ENCODE peak calls at places on chromosomes 12 and 14, in six cellular contexts. P is AG09309, S is PC-9, Y is psoas muscle, E is aorta, N is A549. R is an unnamed sample.

GRCh38 chr12:4243098-4243795 is 30.3 kb upstream of the CCND2 start:
- DNase-seq in S (no peak), Y (no peak), N (no peak), P (no peak), E (no peak), R (no peak)

GRCh38 chr14:48398675-48399282 is 723.4 kb upstream of the MDGA2 start:
- DNase-seq in Y (no peak), E (no peak), N (peak; percentile 3), P (no peak), S (peak; percentile 4), R (no peak)

GRCh38 chr12:14654842-14655241 is 41.6 kb downstream of the GUCY2C start:
- DNase-seq in Y (no peak), S (no peak), E (no peak), N (no peak), P (no peak), R (no peak)

GRCh38 chr14:105087963-105088811 is 23.0 kb upstream of the GPR132 start:
- DNase-seq in S (peak; percentile 93), N (peak; percentile 60), Y (no peak), P (no peak), E (peak; percentile 72), R (peak; percentile 62)

GRCh38 chr12:104752883-104753282 is 205.2 kb downstream of the SLC41A2 start:
- DNase-seq in N (no peak), P (no peak), E (no peak), Y (no peak), S (no peak), R (no peak)

GRCh38 chr14:86673523-86673969 is 1143.6 kb downstream of the FLRT2 start:
- DNase-seq in N (no peak), P (no peak), Y (no peak), E (no peak), S (no peak), R (no peak)

GRCh38 chr12:79643821-79644220 is 46.9 kb downstream of the PAWR start:
- DNase-seq in S (no peak), P (no peak), Y (no peak), E (no peak), N (no peak), R (no peak)

GRCh38 chr14:63011609-63012008 is 33.6 kb downstream of the KCNH5 start:
- DNase-seq in S (no peak), E (no peak), Y (no peak), P (no peak), N (no peak), R (no peak)

GRCh38 chr14:80275208-80275850 is 64.0 kb upstream of the DIO2 start:
- DNase-seq in Y (no peak), N (no peak), S (no peak), P (peak; percentile 17), E (no peak), R (no peak)

GRCh38 chr14:28629328-28630004 is 137.1 kb upstream of the FOXG1 start:
- DNase-seq in N (no peak), P (no peak), Y (no peak), E (no peak), S (no peak), R (no peak)

GRCh38 chr12:34595749-34596733 is 573.7 kb downstream of the ALG10 start:
- DNase-seq in S (no peak), Y (peak; percentile 27), N (no peak), P (no peak), E (peak; percentile 30), R (peak; percentile 18)

GRCh38 chr14:37864861-37865718 is 269.7 kb downstream of the TTC6 start:
- DNase-seq in P (peak; percentile 75), E (no peak), S (no peak), Y (no peak), N (no peak), R (no peak)

GRCh38 chr14:51020024-51020710 is 74.7 kb downstream of the TRIM9 start:
- DNase-seq in S (no peak), N (no peak), P (no peak), Y (no peak), E (peak; percentile 29), R (no peak)

GRCh38 chr14:83297361-83297760 is 1763.7 kb upstream of the SEL1L start:
- DNase-seq in S (no peak), E (no peak), P (no peak), N (no peak), Y (no peak), R (no peak)

GRCh38 chr12:92784356-92784755 is 81.6 kb downstream of the PLEKHG7 start:
- DNase-seq in E (no peak), N (no peak), Y (no peak), P (peak; percentile 61), S (no peak), R (no peak)

GRCh38 chr12:22286569-22286968 is 47.9 kb downstream of the ST8SIA1 start:
- DNase-seq in S (no peak), P (peak; percentile 88), E (no peak), N (no peak), Y (no peak), R (no peak)

GRCh38 chr12:129337413-129337812 is 484.1 kb downstream of the GLT1D1 start:
- DNase-seq in Y (no peak), E (no peak), S (no peak), P (no peak), N (no peak), R (no peak)

GRCh38 chr14:38291681-38292459 is 36.0 kb upstream of the CLEC14A start:
- DNase-seq in N (no peak), P (no peak), E (no peak), S (no peak), Y (no peak), R (no peak)

GRCh38 chr12:49873361-49873934 is 30.3 kb downstream of the FAIM2 start:
- DNase-seq in S (no peak), E (peak; percentile 51), P (peak; percentile 8), Y (no peak), N (no peak), R (no peak)

GRCh38 chr12:51814311-51815088 is 34.0 kb downstream of the FIGNL2 start:
- DNase-seq in E (peak; percentile 87), Y (peak; percentile 89), P (peak; percentile 24), S (peak; percentile 13), N (peak; percentile 86), R (peak; percentile 89)
- H3K4me3 ChIP-seq in E (peak overlapping the region; percentile 36), Y (peak overlapping the region; percentile 68), P (peak overlapping the region; percentile 45), S (no peak overlapping the region), N (peak overlapping the region; percentile 46), R (peak overlapping the region; percentile 63)

DNA sequence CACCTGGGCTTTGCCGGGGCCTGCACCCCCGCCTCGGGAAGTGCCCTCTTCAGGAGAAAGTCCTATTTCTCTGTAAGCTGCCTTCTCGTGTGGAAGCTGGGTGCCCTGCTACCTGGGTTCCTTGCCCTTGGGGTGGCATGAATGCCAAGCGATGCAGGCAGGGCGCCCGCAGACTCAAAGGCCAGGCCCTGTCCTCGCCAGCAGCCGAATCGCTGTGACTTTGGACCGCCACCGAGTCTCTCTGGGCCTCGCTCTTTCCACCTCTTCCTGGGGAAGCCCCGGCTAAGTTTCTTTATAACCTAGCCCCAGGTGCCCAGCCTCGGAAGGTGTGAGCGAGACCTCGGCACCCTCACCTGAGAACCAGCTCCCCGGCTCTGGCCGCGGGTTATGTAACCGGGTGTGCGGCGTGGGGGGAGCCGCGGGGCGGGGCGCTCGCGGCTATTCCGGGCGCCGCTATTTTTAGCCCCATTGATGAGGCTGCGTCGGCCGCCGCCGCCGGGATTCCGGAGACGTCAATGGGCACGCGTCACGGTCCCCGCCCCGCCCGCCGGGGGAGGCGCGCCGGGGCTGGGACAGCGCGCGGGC is 14.6 kb upstream of the NR4A1 start:
- DNase-seq in P (no peak), E (peak; percentile 92), Y (peak; percentile 95), S (peak; percentile 85), N (peak; percentile 67), R (peak; percentile 92)
- H3K4me3 ChIP-seq in P (peak overlapping the region; percentile 92), E (peak overlapping the region; percentile 51), Y (peak overlapping the region; percentile 62), S (peak overlapping the region; percentile 37), N (peak overlapping the region; percentile 70), R (peak overlapping the region; percentile 49)

DNA sequence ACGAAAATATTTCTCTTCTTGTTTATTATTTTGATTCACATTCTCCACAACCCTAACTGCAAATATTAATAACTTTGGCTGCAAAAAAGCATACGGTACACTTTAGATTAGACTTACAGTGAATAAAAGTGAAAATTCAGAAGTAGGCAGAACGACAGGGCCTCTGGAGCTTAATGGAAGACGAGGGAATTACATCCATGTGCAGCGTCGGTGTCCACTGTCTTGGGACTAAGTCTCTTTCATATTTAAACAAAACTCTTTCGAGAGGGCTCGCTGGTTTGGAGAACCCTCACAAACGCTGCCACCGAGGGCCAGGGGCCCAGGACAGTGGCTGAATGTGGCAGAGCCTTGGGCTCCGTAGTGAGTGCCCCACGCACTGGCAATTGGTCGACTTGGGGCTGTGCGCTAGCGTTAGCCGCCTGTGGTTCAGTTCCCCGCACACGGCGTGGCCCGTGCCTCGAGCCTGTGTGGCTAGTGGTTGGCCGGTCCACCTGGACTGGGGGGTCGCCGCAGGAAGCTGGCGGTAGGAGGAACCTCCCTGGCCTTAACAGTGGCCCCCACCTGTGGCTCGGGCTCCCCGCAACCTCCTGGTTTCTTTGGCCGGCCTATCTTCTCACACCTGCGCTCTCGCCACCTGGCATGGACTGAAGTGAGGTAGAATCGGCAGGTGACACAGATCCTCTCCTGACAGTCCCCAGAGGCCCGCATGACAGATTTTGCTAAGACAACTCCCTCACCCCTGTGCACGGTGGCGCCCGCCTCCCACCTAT is 739 bp upstream of the PAX9 start:
- DNase-seq in P (no peak), S (no peak), Y (peak; percentile 55), E (no peak), N (no peak), R (no peak)
- H3K4me3 ChIP-seq in P (peak overlapping the region; percentile 68), S (peak overlapping the region; percentile 85), Y (peak overlapping the region; percentile 60), E (peak overlapping the region; percentile 18), N (peak overlapping the region; percentile 66), R (peak overlapping the region; percentile 43)

GRCh38 chr12:24036438-24037204 is 87.2 kb upstream of the SOX5 start:
- DNase-seq in Y (no peak), E (no peak), P (no peak), S (no peak), N (no peak), R (no peak)

GRCh38 chr12:24039113-24039525 is 89.6 kb upstream of the SOX5 start:
- DNase-seq in N (no peak), E (no peak), P (peak; percentile 77), Y (no peak), S (no peak), R (no peak)

GRCh38 chr12:24038211-24038997 is 88.9 kb upstream of the SOX5 start:
- DNase-seq in S (no peak), N (no peak), E (no peak), P (no peak), Y (no peak), R (no peak)

GRCh38 chr12:24034894-24035293 is 85.4 kb upstream of the SOX5 start:
- DNase-seq in Y (no peak), S (no peak), E (no peak), N (no peak), P (no peak), R (no peak)

DNA sequence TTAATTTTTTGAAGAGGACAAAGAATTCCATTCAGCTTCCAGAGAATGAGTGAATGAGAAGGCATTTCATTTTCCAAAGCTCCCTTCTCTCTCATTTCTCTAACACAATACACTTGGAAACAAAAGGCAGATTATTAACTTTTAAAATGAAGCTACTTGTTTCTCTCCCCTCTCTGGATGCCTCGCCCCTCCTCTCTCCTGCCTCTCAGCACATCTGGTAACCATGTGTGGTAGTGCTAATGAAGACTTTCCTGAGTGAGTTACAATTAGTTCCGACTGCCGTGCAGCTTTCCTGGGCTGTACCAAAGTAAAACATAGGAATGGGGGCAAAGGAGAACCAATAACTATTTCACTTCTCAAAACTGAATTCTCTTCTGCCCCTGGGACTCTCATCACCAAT is 84.7 kb upstream of the SOX5 start:
- DNase-seq in E (no peak), P (no peak), Y (no peak), N (no peak), S (no peak), R (no peak)
- H3K4me3 ChIP-seq in E (no peak overlapping the region), P (no peak overlapping the region), Y (no peak overlapping the region), N (no peak overlapping the region), S (no peak overlapping the region), R (no peak overlapping the region)

R was measured in lower lobe of right lung.